ENCODE peak calls at places on chromosomes 13 and 19, in ten cellular contexts. X is CD8-positive, alpha-beta memory T cell; O is suprapubic skin; V is neural progenitor cell; N is endothelial cell of umbilical vein; Q is spleen; T is heart right ventricle; K is tibial nerve; F is IMR-90; R is effector memory CD4-positive, alpha-beta T cell. G is an unnamed sample.

GRCh38 chr13:111865826-111866225 is 201.1 kb upstream of the SOX1 start:
- DNase-seq in F (no peak), O (no peak), Q (no peak), K (no peak), R (no peak), T (no peak), N (no peak), X (no peak), V (no peak), G (no peak)

GRCh38 chr19:54949412-54949811 is 2.1 kb upstream of the NLRP7 start:
- DNase-seq in R (no peak), F (no peak), K (no peak), V (no peak), Q (no peak), N (no peak), O (no peak), X (no peak), T (no peak), G (no peak)

GRCh38 chr19:47518139-47518538 is 3.3 kb upstream of the NAPA start:
- DNase-seq in K (no peak), N (no peak), X (peak; percentile 66), O (no peak), F (no peak), T (no peak), R (no peak), Q (no peak), V (no peak), G (no peak)

GRCh38 chr19:13718733-13719132 is 45.6 kb upstream of the MRI1 start:
- DNase-seq in X (no peak), F (peak; percentile 66), O (no peak), Q (no peak), V (peak; percentile 71), N (no peak), R (no peak), T (no peak), K (no peak), G (peak; percentile 67)

GRCh38 chr13:95378603-95379002 is 77.4 kb upstream of the ABCC4 start:
- DNase-seq in O (no peak), X (no peak), V (no peak), T (peak; percentile 48), R (no peak), K (no peak), F (no peak), Q (no peak), N (no peak), G (no peak)

GRCh38 chr19:48717059-48717395 is 2.5 kb downstream of the MAMSTR start:
- DNase-seq in R (no peak), T (no peak), K (no peak), V (no peak), O (no peak), Q (no peak), F (peak; percentile 52), X (no peak), N (no peak), G (no peak)

GRCh38 chr19:18795540-18795939 is 4.4 kb upstream of the COMP start:
- DNase-seq in Q (no peak), O (no peak), T (no peak), F (no peak), K (no peak), N (no peak), X (no peak), V (peak; percentile 64), R (no peak), G (no peak)

GRCh38 chr19:7562646-7563393 is 27.3 kb downstream of the PNPLA6 start:
- DNase-seq in R (no peak), V (peak; percentile 50), T (no peak), O (no peak), X (no peak), Q (no peak), K (no peak), N (no peak), F (no peak), G (peak; percentile 34)

GRCh38 chr19:7328647-7329046 is 20.1 kb upstream of the ARHGEF18 start:
- DNase-seq in K (no peak), F (no peak), Q (peak; percentile 25), R (no peak), T (no peak), O (peak; percentile 2), N (no peak), X (no peak), V (no peak), G (no peak)

GRCh38 chr19:1905863-1906375 is 720 bp downstream of the ADAT3 start:
- DNase-seq in R (no peak), F (no peak), N (no peak), O (no peak), Q (no peak), T (no peak), X (no peak), V (no peak), K (no peak), G (no peak)

GRCh38 chr19:1906985-1907562 is 1.9 kb downstream of the ADAT3 start:
- DNase-seq in R (no peak), V (no peak), Q (no peak), F (no peak), N (no peak), X (no peak), T (no peak), K (no peak), O (no peak), G (no peak)

GRCh38 chr19:1907563-1908363 is 2.6 kb downstream of the ADAT3 start:
- DNase-seq in O (no peak), Q (no peak), F (no peak), N (no peak), R (no peak), T (no peak), V (no peak), K (no peak), X (no peak), G (peak; percentile 97)

GRCh38 chr19:1910169-1910568 is 5.0 kb downstream of the ADAT3 start:
- DNase-seq in T (no peak), R (no peak), Q (no peak), X (no peak), O (no peak), K (no peak), N (no peak), F (peak; percentile 20), V (no peak), G (no peak)

DNA sequence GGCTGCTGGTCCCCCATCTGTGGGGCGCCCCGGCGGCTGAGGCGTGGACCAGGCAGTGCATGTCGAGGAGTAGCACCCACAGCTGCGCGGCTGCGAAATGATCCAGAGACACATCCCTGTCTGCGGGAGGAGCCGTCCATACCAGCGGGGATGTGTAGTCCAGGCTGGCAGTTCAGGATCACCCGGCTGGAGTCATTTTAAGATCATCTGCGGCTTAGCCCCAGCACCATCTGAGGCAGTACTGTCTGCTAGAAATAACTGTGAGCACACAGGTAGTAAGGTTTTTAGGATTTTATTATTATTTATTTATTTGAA is 3.1 kb downstream of the ADAT3 start:
- DNase-seq in N (no peak), V (no peak), T (no peak), Q (no peak), K (no peak), O (no peak), R (no peak), X (no peak), F (no peak), G (peak; percentile 28)
- H3K4me3 ChIP-seq in N (no peak overlapping the region), V (no peak overlapping the region), T (no peak overlapping the region), Q (no peak overlapping the region), K (no peak overlapping the region), O (peak overlapping the region; percentile 36), R (no peak overlapping the region), X (no peak overlapping the region), F (no peak overlapping the region), G (peak overlapping the region; percentile 61)

GRCh38 chr13:98490866-98491265 is 86.0 kb downstream of the STK24 start:
- DNase-seq in K (no peak), V (no peak), Q (no peak), R (no peak), O (peak; percentile 58), X (no peak), N (no peak), T (no peak), F (no peak), G (no peak)

GRCh38 chr13:98493035-98493401 is 83.9 kb downstream of the STK24 start:
- DNase-seq in N (no peak), R (no peak), X (no peak), K (no peak), V (no peak), Q (no peak), F (no peak), T (no peak), O (no peak), G (no peak)

GRCh38 chr13:98494769-98495168 is 82.1 kb downstream of the STK24 start:
- DNase-seq in N (no peak), R (no peak), O (peak; percentile 59), T (no peak), K (no peak), Q (no peak), F (no peak), X (no peak), V (no peak), G (no peak)

GRCh38 chr13:98490195-98490771 is 86.6 kb downstream of the STK24 start:
- DNase-seq in O (no peak), K (no peak), R (no peak), V (no peak), X (no peak), F (no peak), Q (no peak), T (no peak), N (peak; percentile 78), G (peak; percentile 84)

DNA sequence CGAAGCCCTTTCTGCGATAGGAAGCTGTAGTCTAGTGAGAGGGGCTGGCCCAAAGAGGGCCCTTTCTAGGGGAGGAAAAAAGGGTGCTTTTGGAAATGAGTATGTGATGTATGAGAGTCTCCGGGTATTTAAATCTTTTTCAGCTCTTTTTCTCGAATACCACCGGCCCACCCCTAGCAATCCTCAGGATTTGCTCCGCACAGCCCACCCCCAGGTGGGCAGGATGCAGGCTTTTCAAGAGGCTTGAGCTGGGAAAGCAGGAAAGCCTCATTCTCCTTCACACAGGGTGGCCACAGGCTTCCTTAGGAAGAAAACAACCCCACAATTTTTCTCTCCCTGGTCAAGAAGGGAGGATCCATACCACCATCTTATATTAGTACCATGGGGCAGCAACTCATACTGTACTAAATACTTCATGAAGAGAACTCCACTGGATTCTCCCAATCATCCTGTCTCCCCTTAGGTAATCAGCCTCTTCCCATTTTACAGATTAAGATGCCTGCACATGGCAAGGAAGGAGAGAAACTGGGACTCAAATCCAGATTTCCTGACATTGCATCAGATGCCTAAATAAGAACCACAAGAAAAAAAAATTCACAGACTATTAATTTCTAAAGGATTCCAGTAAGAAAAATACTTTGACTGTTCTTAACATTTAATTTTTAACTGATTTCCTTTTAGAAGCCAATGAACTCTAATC is 84.4 kb downstream of the STK24 start:
- DNase-seq in R (no peak), X (no peak), N (no peak), V (peak; percentile 67), K (no peak), Q (no peak), T (no peak), O (no peak), F (peak; percentile 50), G (no peak)
- H3K36me3 ChIP-seq in R (peaks cover 3% of the 10 kb centered on the region), X (peaks cover 4% of the 10 kb centered on the region), N (no peaks in the 10 kb centered on the region), V (no peaks in the 10 kb centered on the region), K (no peaks in the 10 kb centered on the region), Q (no peaks in the 10 kb centered on the region), T (no peaks in the 10 kb centered on the region), O (peaks cover 5% of the 10 kb centered on the region), F (no peaks in the 10 kb centered on the region), G (no peaks in the 10 kb centered on the region)

GRCh38 chr19:41527079-41527478 is 48.9 kb upstream of the CEACAM21 start:
- DNase-seq in K (no peak), V (no peak), O (no peak), F (no peak), T (no peak), Q (no peak), X (no peak), R (no peak), N (no peak), G (no peak)
- H3K27me3 ChIP-seq in K (peaks cover 31% of the 10 kb centered on the region), V (peaks cover 16% of the 10 kb centered on the region), O (peaks cover 61% of the 10 kb centered on the region), F (peaks cover 11% of the 10 kb centered on the region), T (peaks cover 48% of the 10 kb centered on the region), Q (peaks cover 11% of the 10 kb centered on the region), X (no peaks in the 10 kb centered on the region), R (no peaks in the 10 kb centered on the region), N (peaks cover 37% of the 10 kb centered on the region), G (peaks cover 2% of the 10 kb centered on the region)

GRCh38 chr13:50129923-50130685 is 114.9 kb downstream of the KCNRG start:
- DNase-seq in Q (peak; percentile 83), V (peak; percentile 76), T (peak; percentile 31), O (peak; percentile 81), F (no peak), N (no peak), K (peak; percentile 63), R (no peak), X (peak; percentile 27), G (no peak)
- H3K4me3 ChIP-seq in Q (peak overlapping the region; percentile 39), V (peak overlapping the region; percentile 44), T (peak overlapping the region; percentile 55), O (peak overlapping the region; percentile 59), F (peak overlapping the region; percentile 41), N (peak overlapping the region; percentile 1), K (peak overlapping the region; percentile 57), R (peak overlapping the region; percentile 45), X (peak overlapping the region; percentile 23), G (peak overlapping the region; percentile 22)

G was measured in small intestine.